ENCODE peak calls at places on chromosome 6, in eight cellular contexts. L is Ammon's horn, J is islet precursor cell, Y is esophagus squamous epithelium, K is activated B cell treated with CpG ODN at 0.5 μM for 24 hours, S is endothelial cell, A is T-helper 17 cell, E is NCI-H2081. V is an unnamed sample.

GRCh38 chr6:137589067-137589848 is 95.1 kb upstream of the OLIG3 start:
- DNase-seq in Y (no peak), L (no peak), S (peak; percentile 26), K (no peak), A (peak; percentile 29), J (peak; percentile 84), E (no peak), V (no peak)

GRCh38 chr6:91135406-91135805 is 548.5 kb upstream of the MAP3K7 start:
- DNase-seq in Y (no peak), A (no peak), J (no peak), K (no peak), L (no peak), E (no peak), S (no peak), V (no peak)

GRCh38 chr6:25639653-25640052 is 12.4 kb upstream of the SCGN start:
- DNase-seq in L (no peak), K (no peak), S (no peak), A (no peak), E (no peak), J (no peak), Y (no peak), V (no peak)

GRCh38 chr6:139027620-139028182 is 844 bp upstream of the ABRACL start:
- DNase-seq in Y (no peak), S (no peak), L (no peak), K (no peak), A (no peak), J (peak; percentile 74), E (peak; percentile 45), V (no peak)

GRCh38 chr6:35764238-35764896 is 12.0 kb upstream of the CLPSL2 start:
- DNase-seq in K (no peak), J (peak; percentile 83), L (no peak), S (no peak), Y (no peak), A (no peak), E (no peak), V (peak; percentile 13)

GRCh38 chr6:163780993-163781392 is 366.5 kb downstream of the QKI start:
- DNase-seq in S (no peak), K (no peak), Y (no peak), A (no peak), L (peak; percentile 58), E (no peak), J (no peak), V (no peak)

GRCh38 chr6:31778193-31778592 is 1.1 kb upstream of the VWA7 start:
- DNase-seq in J (no peak), S (no peak), E (no peak), L (no peak), A (no peak), K (no peak), Y (no peak), V (no peak)

GRCh38 chr6:110055387-110055735 is 77.2 kb downstream of the GPR6 start:
- DNase-seq in A (no peak), J (no peak), E (no peak), L (no peak), S (peak; percentile 10), Y (no peak), K (no peak), V (no peak)